ENCODE peak calls at places on chromosome 3, in ten cellular contexts. C is esophagus muscularis mucosa, M is HCT116, W is esophagus squamous epithelium, B is transverse colon, O is A549, Q is ovary, G is DND-41, D is neural progenitor cell, U is kidney. V is an unnamed sample.
A peak's percentile ranks its signal among the peaks of the same experiment; 100 is the strongest.

GRCh38 chr3:54861248-54862067 is 66.4 kb downstream of the LRTM1 start:
- DNase-seq in U (no peak), B (no peak), Q (no peak), M (no peak), O (no peak), G (no peak), D (no peak), W (no peak), C (no peak), V (no peak)

GRCh38 chr3:138974467-138974866 is 27.4 kb downstream of the FOXL2NB start:
- DNase-seq in B (no peak), G (no peak), M (no peak), D (no peak), C (no peak), W (no peak), Q (no peak), O (no peak), U (no peak), V (no peak)

GRCh38 chr3:32956750-32957570 is 5.5 kb downstream of the CCR4 start:
- DNase-seq in C (peak; percentile 39), U (no peak), O (no peak), M (no peak), G (no peak), D (no peak), B (no peak), W (no peak), Q (no peak), V (no peak)

GRCh38 chr3:150765949-150766720 is 3.2 kb upstream of the SIAH2 start:
- DNase-seq in W (no peak), D (peak; percentile 54), O (no peak), M (no peak), G (no peak), Q (no peak), U (no peak), C (no peak), B (no peak), V (no peak)

GRCh38 chr3:136196064-136196400 is at the start of gene MSL2:
- DNase-seq in Q (peak; percentile 87), U (no peak), W (peak; percentile 81), D (no peak), O (no peak), B (peak; percentile 79), G (no peak), M (no peak), C (peak; percentile 93), V (peak; percentile 79)

GRCh38 chr3:106103383-106103782 is 234.6 kb upstream of the CBLB start:
- DNase-seq in U (no peak), G (no peak), M (no peak), W (no peak), D (no peak), C (no peak), O (no peak), Q (no peak), B (no peak), V (no peak)

GRCh38 chr3:40292637-40293036 is 16.9 kb upstream of the EIF1B start:
- DNase-seq in Q (no peak), U (no peak), D (peak; percentile 53), W (no peak), G (no peak), C (no peak), M (no peak), B (no peak), O (no peak), V (no peak)

GRCh38 chr3:118882353-118882947 is 152.2 kb downstream of the IGSF11 start:
- DNase-seq in O (peak; percentile 75), B (peak; percentile 65), Q (peak; percentile 67), D (peak; percentile 79), M (peak; percentile 49), G (peak; percentile 63), W (no peak), C (no peak), U (no peak), V (peak; percentile 31)

GRCh38 chr3:130515755-130516154 is 1.2 kb upstream of the COL6A6 start:
- DNase-seq in D (no peak), Q (no peak), U (no peak), B (no peak), M (no peak), O (no peak), G (no peak), W (no peak), C (no peak), V (no peak)

GRCh38 chr3:142925140-142925539 is 36.3 kb upstream of the PCOLCE2 start:
- DNase-seq in G (no peak), Q (no peak), D (no peak), W (no peak), O (no peak), C (peak; percentile 64), B (no peak), U (no peak), M (no peak), V (no peak)
- TF ChIP-seq CTCF in G (no peak), Q (no peak), D (no peak), W (no peak), O (no peak), C (no peak), B (no peak), U (no peak), M (no peak), V (no peak)

GRCh38 chr3:50205719-50206276 is 727 bp downstream of the SLC38A3 start:
- DNase-seq in O (no peak), D (peak; percentile 80), Q (peak; percentile 47), U (no peak), G (no peak), W (no peak), M (peak; percentile 63), C (no peak), B (peak; percentile 26), V (no peak)
- H3K4me3 ChIP-seq in O (no peak overlapping the region), D (peak overlapping the region; percentile 62), Q (peak overlapping the region; percentile 36), U (peak overlapping the region; percentile 59), G (no peak overlapping the region), W (peak overlapping the region; percentile 18), M (peak overlapping the region; percentile 69), C (peak overlapping the region; percentile 56), B (no peak overlapping the region), V (no peak overlapping the region)

GRCh38 chr3:197562398-197563251 is 6.9 kb upstream of the BDH1 start:
- DNase-seq in G (no peak), Q (no peak), M (no peak), W (no peak), B (no peak), U (no peak), D (no peak), C (no peak), O (no peak), V (no peak)
- H3K9me3 ChIP-seq in G (peaks cover 22% of the 10 kb centered on the region), Q (no peaks in the 10 kb centered on the region), M (peaks cover 6% of the 10 kb centered on the region), W (no peaks in the 10 kb centered on the region), B (peaks cover 12% of the 10 kb centered on the region), U (no peaks in the 10 kb centered on the region), D (peaks cover 18% of the 10 kb centered on the region), C (no peaks in the 10 kb centered on the region), O (peaks cover 16% of the 10 kb centered on the region), V (peaks cover 10% of the 10 kb centered on the region)

DNA sequence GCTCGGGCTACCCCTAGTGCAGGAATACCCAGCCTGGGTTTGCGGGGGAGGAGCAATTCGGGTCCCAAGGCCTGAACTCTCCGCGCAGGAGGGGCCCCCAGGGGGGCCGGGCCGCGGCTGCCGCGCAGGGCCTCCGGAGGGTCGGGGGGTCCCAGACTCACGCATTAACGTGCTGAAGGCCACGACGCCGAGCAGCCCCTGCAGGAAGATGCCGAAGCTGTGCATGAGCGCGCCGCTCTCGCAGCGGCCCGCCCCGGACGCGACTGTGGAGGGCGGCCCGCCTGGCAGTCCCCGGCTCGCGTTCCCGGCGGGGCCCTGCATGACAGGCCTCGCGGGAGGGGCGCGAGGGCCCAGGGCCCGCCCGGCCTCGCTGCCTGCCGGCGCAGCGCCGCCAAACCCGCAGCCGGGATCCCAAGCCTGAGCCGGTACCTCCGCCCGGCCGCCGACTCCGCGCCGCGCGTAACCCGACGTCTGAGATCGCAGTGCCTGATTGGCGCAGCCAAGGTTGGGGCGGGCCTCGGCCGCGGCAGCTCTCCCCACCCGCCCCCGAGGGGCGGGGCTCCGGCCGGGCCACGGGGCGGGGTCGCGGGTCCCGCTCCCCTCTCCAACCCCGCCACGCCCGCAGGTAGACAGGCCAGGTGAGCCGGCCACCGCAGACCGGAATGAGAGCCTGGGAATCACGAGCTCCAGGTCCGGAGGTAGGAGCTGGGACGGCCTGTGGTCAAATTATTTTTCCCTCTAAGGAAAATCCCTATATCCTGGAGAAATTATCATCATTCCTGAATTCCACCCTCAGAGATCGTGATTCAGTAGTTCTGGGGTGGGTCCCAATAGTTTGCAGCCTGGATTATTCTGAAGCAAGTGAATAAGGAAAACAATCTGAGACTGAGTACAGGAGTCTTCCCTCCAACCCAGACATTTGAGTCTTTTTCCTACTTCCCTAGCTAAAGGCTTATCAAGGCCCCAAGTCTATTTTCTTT is at the start of gene STIMATE:
- DNase-seq in Q (peak; percentile 85), M (peak; percentile 41), C (no peak), O (peak; percentile 60), U (peak; percentile 95), G (peak; percentile 90), W (no peak), D (peak; percentile 94), B (peak; percentile 91), V (peak; percentile 90)
- TF ChIP-seq CTCF in Q (no peak), M (no peak), C (no peak), O (no peak), U (no peak), G (no peak), W (no peak), D (no peak), B (no peak), V (no peak)